ENCODE peak calls at places on chromosomes 6 and 20, in four cellular contexts. B, J, S and X are unnamed samples.

GRCh38 chr6:41428402-41428994 is 93.1 kb downstream of the NCR2 start:
- DNase-seq in B (no peak), J (no peak), S (no peak), X (no peak)

GRCh38 chr6:134814076-134814709 is 135.7 kb downstream of the ALDH8A1 start:
- DNase-seq in B (no peak), J (no peak), S (no peak), X (no peak)

GRCh38 chr6:111105578-111105977 is 18.3 kb downstream of the SLC16A10 start:
- DNase-seq in B (peak; percentile 97), J (no peak), S (no peak), X (no peak)

GRCh38 chr6:119495230-119495683 is 145.7 kb upstream of the MAN1A1 start:
- DNase-seq in B (peak; percentile 2), J (no peak), S (no peak), X (no peak)

GRCh38 chr6:29948277-29948676 is 5.9 kb downstream of the HLA-A start:
- DNase-seq in B (no peak), J (no peak), S (no peak), X (no peak)

GRCh38 chr6:134446228-134446848 is 128.4 kb upstream of the SGK1 start:
- DNase-seq in B (no peak), J (no peak), S (no peak), X (no peak)

GRCh38 chr6:107668826-107669474 is 155.2 kb downstream of the SCML4 start:
- DNase-seq in B (no peak), J (no peak), S (peak; percentile 34), X (no peak)

GRCh38 chr6:137705166-137706064 is 161.6 kb upstream of the TNFAIP3 start:
- DNase-seq in B (peak; percentile 71), J (peak; percentile 85), S (no peak), X (peak; percentile 16)

GRCh38 chr6:4603291-4603690 is 172.9 kb upstream of the CDYL start:
- DNase-seq in B (no peak), J (no peak), S (no peak), X (no peak)

GRCh38 chr20:1912056-1912455 is 16.8 kb downstream of the SIRPA start:
- DNase-seq in B (no peak), J (no peak), S (no peak), X (no peak)

GRCh38 chr6:25014806-25015560 is 79.2 kb upstream of the RIPOR2 start:
- DNase-seq in B (no peak), J (no peak), S (no peak), X (no peak)

GRCh38 chr6:40923326-40923725 is 115.7 kb downstream of the UNC5CL start:
- DNase-seq in B (no peak), J (no peak), S (no peak), X (no peak)

GRCh38 chr6:15879372-15880261 is 216.8 kb upstream of the DTNBP1 start:
- DNase-seq in B (no peak), J (no peak), S (no peak), X (no peak)

GRCh38 chr6:131062245-131063027 is 609 bp downstream of the EPB41L2 start:
- DNase-seq in B (no peak), J (peak; percentile 49), S (no peak), X (no peak)

GRCh38 chr6:151616600-151616999 is 122.8 kb downstream of the CCDC170 start:
- DNase-seq in B (no peak), J (no peak), S (no peak), X (no peak)

GRCh38 chr20:58650181-58650775 is 805 bp upstream of the STX16 start:
- DNase-seq in B (no peak), J (peak; percentile 58), S (no peak), X (no peak)

GRCh38 chr6:107490568-107491058 is 696 bp downstream of the SOBP start:
- DNase-seq in B (no peak), J (peak; percentile 58), S (no peak), X (no peak)

GRCh38 chr6:79656134-79656533 is 25.0 kb downstream of the SH3BGRL2 start:
- DNase-seq in B (no peak), J (no peak), S (no peak), X (no peak)

GRCh38 chr6:84417261-84417660 is 189.8 kb upstream of the CEP162 start:
- DNase-seq in B (no peak), J (no peak), S (no peak), X (no peak)

GRCh38 chr20:3405139-3405538 is 2.3 kb downstream of the DNAAF9 start:
- DNase-seq in B (no peak), J (no peak), S (no peak), X (no peak)

GRCh38 chr6:125421853-125422252 is 120.1 kb upstream of the HDDC2 start:
- DNase-seq in B (no peak), J (peak; percentile 63), S (no peak), X (peak; percentile 71)

GRCh38 chr6:111985202-111985731 is 68.6 kb upstream of the CCN6 start:
- DNase-seq in B (no peak), J (no peak), S (no peak), X (no peak)

GRCh38 chr20:52540489-52540888 is 348.9 kb upstream of the ZFP64 start:
- DNase-seq in B (no peak), J (no peak), S (no peak), X (no peak)

GRCh38 chr20:37564388-37565133 is 36.9 kb upstream of the BLCAP start:
- DNase-seq in B (peak; percentile 30), J (peak; percentile 93), S (no peak), X (peak; percentile 39)

GRCh38 chr6:1482381-1483166 is 93.2 kb downstream of the FOXF2 start:
- DNase-seq in B (no peak), J (no peak), S (peak; percentile 66), X (no peak)

GRCh38 chr20:5126512-5127203 is at the start of gene CDS2:
- DNase-seq in B (peak; percentile 99), J (peak; percentile 100), S (peak; percentile 98), X (peak; percentile 99)

GRCh38 chr20:1657556-1658334 is at the start of gene SIRPG:
- DNase-seq in B (no peak), J (no peak), S (no peak), X (no peak)

GRCh38 chr6:149899486-149899885 is 1.6 kb upstream of the RAET1E start:
- DNase-seq in B (no peak), J (no peak), S (no peak), X (no peak)

GRCh38 chr6:157034433-157035230 is 257.5 kb downstream of the ARID1B start:
- DNase-seq in B (peak; percentile 54), J (no peak), S (no peak), X (no peak)

GRCh38 chr6:116278853-116279231 is 888 bp downstream of the TSPYL1 start:
- DNase-seq in B (peak; percentile 15), J (no peak), S (no peak), X (no peak)

GRCh38 chr6:1607557-1608221 is 2.0 kb upstream of the FOXC1 start:
- DNase-seq in B (peak; percentile 52), J (peak; percentile 82), S (no peak), X (no peak)

GRCh38 chr20:57610261-57610952 is 9.8 kb downstream of the ZBP1 start:
- DNase-seq in B (no peak), J (no peak), S (no peak), X (no peak)

GRCh38 chr6:40695750-40696415 is 108.7 kb upstream of the LRFN2 start:
- DNase-seq in B (no peak), J (no peak), S (no peak), X (no peak)

GRCh38 chr6:151680846-151681425 is 126.5 kb upstream of the ESR1 start:
- DNase-seq in B (no peak), J (no peak), S (no peak), X (no peak)

DNA sequence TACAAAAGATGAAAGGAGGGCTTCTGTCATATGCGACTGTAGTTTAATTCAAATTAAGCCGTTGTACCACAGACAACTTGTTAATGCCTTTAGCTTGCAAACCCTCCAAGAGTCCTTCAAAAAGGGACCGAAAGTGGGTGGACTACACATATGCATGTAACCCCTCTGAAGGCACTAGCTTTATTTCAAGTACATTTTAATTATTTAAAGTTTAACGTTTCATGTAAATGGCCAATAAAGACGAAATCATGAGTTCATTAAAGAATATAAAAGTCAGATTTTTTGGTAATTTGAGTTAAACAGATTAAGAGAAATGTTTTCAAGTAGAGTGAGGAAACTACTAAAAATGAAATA is 12.8 kb downstream of the PRDM13 start:
- DNase-seq in B (no peak), J (no peak), S (no peak), X (no peak)
- H3K27me3 ChIP-seq in B (peaks cover 21% of the 10 kb centered on the region), J (peaks cover 65% of the 10 kb centered on the region), S (peaks cover 10% of the 10 kb centered on the region), X (peaks cover 76% of the 10 kb centered on the region)

GRCh38 chr6:160685762-160686450 is 16.1 kb upstream of the PLG start:
- DNase-seq in B (no peak), J (no peak), S (no peak), X (no peak)
- H3K9ac ChIP-seq in B (no peak overlapping the region), J (no peak overlapping the region), S (no peak overlapping the region), X (no peak overlapping the region)

GRCh38 chr6:75379536-75379935 is 94.9 kb upstream of the TMEM30A start:
- DNase-seq in B (no peak), J (no peak), S (no peak), X (no peak)

GRCh38 chr6:75382634-75382900 is 98.0 kb upstream of the TMEM30A start:
- DNase-seq in B (no peak), J (no peak), S (no peak), X (no peak)

GRCh38 chr6:75378101-75378500 is 93.5 kb upstream of the TMEM30A start:
- DNase-seq in B (no peak), J (no peak), S (no peak), X (no peak)

GRCh38 chr6:75384116-75384515 is 99.5 kb upstream of the TMEM30A start:
- DNase-seq in B (no peak), J (no peak), S (no peak), X (no peak)

GRCh38 chr6:75381878-75382633 is 97.5 kb upstream of the TMEM30A start:
- DNase-seq in B (no peak), J (no peak), S (no peak), X (no peak)
- TF ChIP-seq SUZ12 in B (no peak), J (no peak), S (no peak), X (no peak)

DNA sequence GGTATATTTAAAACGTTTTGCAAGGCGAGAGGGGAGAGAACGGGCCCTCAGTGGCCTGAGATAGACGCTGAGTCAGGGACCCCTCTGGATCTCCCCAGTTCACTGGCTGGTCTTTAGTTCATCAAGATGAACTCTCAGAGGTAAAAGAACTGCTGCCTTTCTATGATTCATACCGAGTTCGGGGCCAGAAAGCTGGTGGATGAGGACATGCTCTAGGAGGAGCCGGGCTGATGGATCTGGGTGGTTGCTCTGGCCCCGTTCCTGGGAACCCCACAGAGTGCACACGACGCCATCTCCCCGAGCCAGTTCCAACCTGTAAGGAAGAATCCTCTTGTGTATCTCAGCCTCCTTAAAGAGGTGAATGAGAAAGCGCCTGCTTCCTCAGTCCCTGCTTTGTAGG is 142.6 kb upstream of the PDE10A start:
- DNase-seq in B (no peak), J (peak; percentile 47), S (no peak), X (no peak)
- H3K27me3 ChIP-seq in B (peaks cover 42% of the 10 kb centered on the region), J (peaks cover 28% of the 10 kb centered on the region), S (no peaks in the 10 kb centered on the region), X (no peaks in the 10 kb centered on the region)

GRCh38 chr6:17884501-17885039 is 102.9 kb downstream of the KIF13A start:
- DNase-seq in B (no peak), J (no peak), S (peak; percentile 80), X (no peak)
- H3K9ac ChIP-seq in B (no peak overlapping the region), J (no peak overlapping the region), S (no peak overlapping the region), X (no peak overlapping the region)